ENCODE peak calls at places on chromosomes 6 and 20, in seven cellular contexts. One of them, this sample, is unnamed.

GRCh38 chr6:1390071-1390804 is 862 bp downstream of the FOXF2 start:
- DNase-seq in GM23338: peak; percentile 63
- DNase-seq in neural progenitor cell: peak; percentile 76
- DNase-seq in SK-N-SH: no peak
- DNase-seq in OCI-LY7: no peak
- DNase-seq in PC-3: no peak
- DNase-seq in HCT116: no peak
- DNase-seq in this sample: no peak

GRCh38 chr20:46838002-46838401 is 56.6 kb upstream of the EYA2 start:
- DNase-seq in GM23338: peak; percentile 71
- DNase-seq in neural progenitor cell: peak; percentile 11
- DNase-seq in SK-N-SH: no peak
- DNase-seq in OCI-LY7: no peak
- DNase-seq in PC-3: no peak
- DNase-seq in HCT116: no peak
- DNase-seq in this sample: peak; percentile 23

GRCh38 chr6:154754152-154754551 is 20.9 kb downstream of the SCAF8 start:
- DNase-seq in GM23338: no peak
- DNase-seq in neural progenitor cell: no peak
- DNase-seq in SK-N-SH: no peak
- DNase-seq in OCI-LY7: no peak
- DNase-seq in PC-3: no peak
- DNase-seq in HCT116: no peak
- DNase-seq in this sample: no peak

GRCh38 chr6:16450285-16450684 is 211.9 kb downstream of the GMPR start:
- DNase-seq in GM23338: no peak
- DNase-seq in neural progenitor cell: no peak
- DNase-seq in SK-N-SH: no peak
- DNase-seq in OCI-LY7: no peak
- DNase-seq in PC-3: no peak
- DNase-seq in HCT116: peak; percentile 38
- DNase-seq in this sample: peak; percentile 20

GRCh38 chr20:25009218-25010145 is 16.9 kb upstream of the APMAP start:
- DNase-seq in GM23338: no peak
- DNase-seq in neural progenitor cell: no peak
- DNase-seq in SK-N-SH: no peak
- DNase-seq in OCI-LY7: no peak
- DNase-seq in PC-3: no peak
- DNase-seq in HCT116: no peak
- DNase-seq in this sample: no peak

GRCh38 chr6:19515939-19516338 is 321.2 kb upstream of the ID4 start:
- DNase-seq in GM23338: no peak
- DNase-seq in neural progenitor cell: no peak
- DNase-seq in SK-N-SH: no peak
- DNase-seq in OCI-LY7: no peak
- DNase-seq in PC-3: no peak
- DNase-seq in HCT116: no peak
- DNase-seq in this sample: no peak

GRCh38 chr6:25582101-25582500 is 69.9 kb upstream of the SCGN start:
- DNase-seq in GM23338: no peak
- DNase-seq in neural progenitor cell: no peak
- DNase-seq in SK-N-SH: no peak
- DNase-seq in OCI-LY7: no peak
- DNase-seq in PC-3: peak; percentile 50
- DNase-seq in HCT116: no peak
- DNase-seq in this sample: peak; percentile 30

GRCh38 chr6:87297115-87297514 is 25.3 kb upstream of the SMIM8 start:
- DNase-seq in GM23338: no peak
- DNase-seq in neural progenitor cell: no peak
- DNase-seq in SK-N-SH: no peak
- DNase-seq in OCI-LY7: no peak
- DNase-seq in PC-3: no peak
- DNase-seq in HCT116: no peak
- DNase-seq in this sample: no peak

GRCh38 chr6:169890049-169890448 is 138.6 kb downstream of the ERMARD start:
- DNase-seq in GM23338: no peak
- DNase-seq in neural progenitor cell: no peak
- DNase-seq in SK-N-SH: peak; percentile 69
- DNase-seq in OCI-LY7: no peak
- DNase-seq in PC-3: no peak
- DNase-seq in HCT116: no peak
- DNase-seq in this sample: peak; percentile 32

GRCh38 chr6:168648240-168648639 is 207.3 kb downstream of the SMOC2 start:
- DNase-seq in GM23338: no peak
- DNase-seq in neural progenitor cell: no peak
- DNase-seq in SK-N-SH: peak; percentile 76
- DNase-seq in OCI-LY7: no peak
- DNase-seq in PC-3: no peak
- DNase-seq in HCT116: no peak
- DNase-seq in this sample: no peak

GRCh38 chr6:41200296-41200900 is 551 bp downstream of the TREML2 start:
- DNase-seq in GM23338: peak; percentile 35
- DNase-seq in neural progenitor cell: no peak
- DNase-seq in SK-N-SH: no peak
- DNase-seq in OCI-LY7: peak; percentile 73
- DNase-seq in PC-3: no peak
- DNase-seq in HCT116: no peak
- DNase-seq in this sample: no peak

GRCh38 chr6:14055541-14055940 is 62.0 kb upstream of the CD83 start:
- DNase-seq in GM23338: peak; percentile 41
- DNase-seq in neural progenitor cell: no peak
- DNase-seq in SK-N-SH: no peak
- DNase-seq in OCI-LY7: no peak
- DNase-seq in PC-3: peak; percentile 53
- DNase-seq in HCT116: no peak
- DNase-seq in this sample: no peak

GRCh38 chr20:2751868-2752630 is 48.4 kb downstream of the CPXM1 start:
- DNase-seq in GM23338: no peak
- DNase-seq in neural progenitor cell: peak; percentile 59
- DNase-seq in SK-N-SH: no peak
- DNase-seq in OCI-LY7: no peak
- DNase-seq in PC-3: peak; percentile 43
- DNase-seq in HCT116: no peak
- DNase-seq in this sample: peak; percentile 70

GRCh38 chr6:163098827-163099469 is 315.6 kb upstream of the QKI start:
- DNase-seq in GM23338: peak; percentile 12
- DNase-seq in neural progenitor cell: no peak
- DNase-seq in SK-N-SH: peak; percentile 17
- DNase-seq in OCI-LY7: no peak
- DNase-seq in PC-3: no peak
- DNase-seq in HCT116: no peak
- DNase-seq in this sample: no peak

GRCh38 chr6:155248021-155249001 is 15.5 kb upstream of the CLDN20 start:
- DNase-seq in GM23338: peak; percentile 83
- DNase-seq in neural progenitor cell: peak; percentile 74
- DNase-seq in SK-N-SH: peak; percentile 65
- DNase-seq in OCI-LY7: peak; percentile 63
- DNase-seq in PC-3: peak; percentile 32
- DNase-seq in HCT116: peak; percentile 21
- DNase-seq in this sample: peak; percentile 82

GRCh38 chr20:43040427-43040826 is 149.3 kb downstream of the PTPRT start:
- DNase-seq in GM23338: peak; percentile 1
- DNase-seq in neural progenitor cell: peak; percentile 85
- DNase-seq in SK-N-SH: no peak
- DNase-seq in OCI-LY7: peak; percentile 6
- DNase-seq in PC-3: peak; percentile 19
- DNase-seq in HCT116: no peak
- DNase-seq in this sample: peak; percentile 63

GRCh38 chr6:148272084-148272483 is 70.6 kb upstream of the SASH1 start:
- DNase-seq in GM23338: no peak
- DNase-seq in neural progenitor cell: no peak
- DNase-seq in SK-N-SH: no peak
- DNase-seq in OCI-LY7: no peak
- DNase-seq in PC-3: peak; percentile 12
- DNase-seq in HCT116: no peak
- DNase-seq in this sample: peak; percentile 40

DNA sequence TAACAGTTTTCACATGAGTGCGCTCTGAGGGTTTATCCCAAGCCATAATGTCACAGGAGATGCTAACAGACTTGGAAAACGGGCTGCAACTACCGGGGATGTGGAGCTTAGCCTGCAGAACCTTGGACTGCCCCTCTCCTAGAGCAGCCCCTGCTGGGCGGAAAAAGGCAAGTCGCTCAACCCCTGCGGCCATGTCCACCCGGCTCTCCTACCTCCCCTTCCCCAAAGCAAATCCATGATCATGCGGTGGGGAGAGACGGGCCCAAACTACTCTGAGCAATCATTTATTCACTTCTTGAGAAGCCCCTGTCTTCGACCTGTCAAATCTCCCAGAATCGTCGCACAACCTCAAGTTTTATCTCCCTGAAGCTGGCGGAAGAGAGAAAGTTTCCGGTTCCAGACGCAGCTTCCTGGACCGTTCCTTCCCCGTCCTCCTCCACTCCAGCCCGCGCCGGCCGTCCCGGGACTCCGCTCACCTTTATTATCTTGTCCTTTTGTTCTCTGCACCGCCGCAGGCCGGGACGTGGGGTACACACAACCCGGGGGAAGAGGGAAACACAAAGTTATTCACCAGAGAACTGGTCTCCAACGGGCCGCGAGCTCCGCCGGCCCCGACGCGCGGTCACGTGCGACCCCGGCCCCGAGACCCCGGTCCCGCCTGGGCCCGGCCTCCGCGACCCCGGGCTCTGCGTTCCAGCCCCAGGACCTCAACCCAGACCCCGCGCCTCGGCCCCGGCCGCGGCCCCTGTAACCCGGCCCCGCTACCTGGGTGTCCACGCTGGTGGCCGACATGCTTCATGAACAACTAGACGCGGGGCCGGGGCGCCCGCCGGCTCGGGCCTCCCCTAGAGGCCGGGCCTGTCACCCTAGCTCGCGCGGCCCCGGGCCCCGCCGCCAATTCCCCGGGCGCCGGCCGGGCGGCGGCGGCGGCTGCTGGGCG is 560 bp downstream of the YTHDF1 start:
- DNase-seq in GM23338: peak; percentile 78
- DNase-seq in neural progenitor cell: peak; percentile 54
- DNase-seq in SK-N-SH: peak; percentile 81
- DNase-seq in OCI-LY7: peak; percentile 37
- DNase-seq in PC-3: peak; percentile 53
- DNase-seq in HCT116: no peak
- DNase-seq in this sample: peak; percentile 76
- TF ChIP-seq CTCF in GM23338: peak; percentile 47
- TF ChIP-seq CTCF in neural progenitor cell: peak; percentile 44
- TF ChIP-seq CTCF in SK-N-SH: peak; percentile 60
- TF ChIP-seq CTCF in OCI-LY7: peak; percentile 55
- TF ChIP-seq CTCF in PC-3: peak; percentile 66
- TF ChIP-seq CTCF in HCT116: peak; percentile 64
- TF ChIP-seq CTCF in this sample: peak; percentile 45

DNA sequence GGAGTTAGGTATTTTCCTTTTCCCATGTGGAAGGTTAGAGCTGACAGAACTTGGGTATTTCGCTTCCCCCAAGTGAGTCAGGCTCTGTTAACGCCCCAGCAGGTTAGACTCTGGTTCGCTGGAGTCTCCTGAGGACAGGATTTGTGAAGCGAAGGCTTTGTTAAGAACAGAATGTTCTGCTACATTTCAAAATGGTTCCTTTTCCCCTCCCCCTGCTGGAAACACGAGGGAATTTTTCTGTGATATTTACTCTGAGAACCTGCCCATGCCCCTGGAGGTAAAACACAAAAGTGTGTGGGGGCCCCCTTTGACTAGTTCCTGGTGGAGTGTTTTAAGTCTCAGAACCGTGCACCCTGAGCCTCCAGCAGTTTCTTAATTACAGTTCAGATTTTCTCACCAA is 731.4 kb upstream of the CITED2 start:
- DNase-seq in GM23338: peak; percentile 73
- DNase-seq in neural progenitor cell: peak; percentile 55
- DNase-seq in SK-N-SH: peak; percentile 15
- DNase-seq in OCI-LY7: no peak
- DNase-seq in PC-3: peak; percentile 36
- DNase-seq in HCT116: peak; percentile 37
- DNase-seq in this sample: peak; percentile 43
- TF ChIP-seq EZH2phosphoT487 in GM23338: no peak
- TF ChIP-seq EZH2phosphoT487 in neural progenitor cell: no peak
- TF ChIP-seq EZH2phosphoT487 in SK-N-SH: no peak
- TF ChIP-seq EZH2phosphoT487 in OCI-LY7: no peak
- TF ChIP-seq EZH2phosphoT487 in PC-3: no peak
- TF ChIP-seq EZH2phosphoT487 in HCT116: no peak
- TF ChIP-seq EZH2phosphoT487 in this sample: no peak

GRCh38 chr6:129938242-129939020 is 77.3 kb upstream of the TMEM244 start:
- DNase-seq in GM23338: peak; percentile 11
- DNase-seq in neural progenitor cell: no peak
- DNase-seq in SK-N-SH: no peak
- DNase-seq in OCI-LY7: no peak
- DNase-seq in PC-3: peak; percentile 63
- DNase-seq in HCT116: no peak
- DNase-seq in this sample: no peak

GRCh38 chr6:129940454-129941195 is 77.8 kb upstream of the L3MBTL3 start:
- DNase-seq in GM23338: no peak
- DNase-seq in neural progenitor cell: no peak
- DNase-seq in SK-N-SH: no peak
- DNase-seq in OCI-LY7: no peak
- DNase-seq in PC-3: no peak
- DNase-seq in HCT116: no peak
- DNase-seq in this sample: no peak

GRCh38 chr6:129932321-129932720 is 71.2 kb upstream of the TMEM244 start:
- DNase-seq in GM23338: no peak
- DNase-seq in neural progenitor cell: no peak
- DNase-seq in SK-N-SH: no peak
- DNase-seq in OCI-LY7: no peak
- DNase-seq in PC-3: no peak
- DNase-seq in HCT116: no peak
- DNase-seq in this sample: no peak

DNA sequence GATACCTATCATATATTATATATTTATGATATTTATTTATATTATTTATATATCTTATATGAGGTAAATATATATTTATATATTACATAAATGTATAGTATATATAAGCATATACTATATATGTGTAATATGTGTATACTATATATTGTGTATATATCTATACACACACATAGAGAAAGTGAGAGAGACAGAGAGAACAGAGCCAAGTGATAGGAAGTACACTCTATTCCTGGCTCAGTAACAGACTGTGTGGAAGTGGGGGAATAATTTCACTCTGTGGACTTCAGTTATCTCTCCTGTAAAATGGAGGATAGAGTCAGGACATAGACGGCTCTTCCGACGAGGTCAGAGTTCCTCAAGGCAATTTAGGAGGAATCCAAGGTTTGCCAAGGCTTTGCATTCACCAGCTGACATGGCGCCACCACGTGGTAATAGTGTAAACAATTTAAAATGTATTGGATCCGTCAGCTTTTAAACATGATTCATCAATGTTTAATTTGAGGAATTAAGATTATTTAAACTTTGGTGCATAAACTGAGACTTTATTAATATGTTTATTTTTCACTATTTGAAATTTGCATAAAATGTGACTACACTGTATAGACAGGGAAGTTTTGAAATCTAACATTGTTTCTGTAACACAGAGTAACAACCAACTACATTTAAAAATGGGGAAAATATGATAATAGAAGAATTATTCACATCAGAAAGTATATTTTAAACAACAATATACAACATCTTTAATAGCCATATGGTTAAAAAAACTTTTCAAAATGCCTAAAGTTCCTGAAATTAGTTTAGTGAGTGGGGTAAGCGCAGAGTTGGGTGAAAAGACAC is 75.4 kb upstream of the TMEM244 start:
- DNase-seq in GM23338: peak; percentile 90
- DNase-seq in neural progenitor cell: peak; percentile 85
- DNase-seq in SK-N-SH: no peak
- DNase-seq in OCI-LY7: peak; percentile 61
- DNase-seq in PC-3: peak; percentile 77
- DNase-seq in HCT116: peak; percentile 81
- DNase-seq in this sample: peak; percentile 71
- TF ChIP-seq CTCF in GM23338: peak; percentile 84
- TF ChIP-seq CTCF in neural progenitor cell: peak; percentile 87
- TF ChIP-seq CTCF in SK-N-SH: peak; percentile 79
- TF ChIP-seq CTCF in OCI-LY7: peak; percentile 97
- TF ChIP-seq CTCF in PC-3: peak; percentile 71
- TF ChIP-seq CTCF in HCT116: peak; percentile 75
- TF ChIP-seq CTCF in this sample: peak; percentile 66

GRCh38 chr6:43608310-43608763 is 20.7 kb downstream of the GTPBP2 start:
- DNase-seq in GM23338: peak; percentile 92
- DNase-seq in neural progenitor cell: peak; percentile 84
- DNase-seq in SK-N-SH: peak; percentile 77
- DNase-seq in OCI-LY7: peak; percentile 62
- DNase-seq in PC-3: peak; percentile 86
- DNase-seq in HCT116: peak; percentile 73
- DNase-seq in this sample: peak; percentile 87
- TF ChIP-seq EZH2phosphoT487 in GM23338: no peak
- TF ChIP-seq EZH2phosphoT487 in neural progenitor cell: no peak
- TF ChIP-seq EZH2phosphoT487 in SK-N-SH: no peak
- TF ChIP-seq EZH2phosphoT487 in OCI-LY7: no peak
- TF ChIP-seq EZH2phosphoT487 in PC-3: no peak
- TF ChIP-seq EZH2phosphoT487 in HCT116: no peak
- TF ChIP-seq EZH2phosphoT487 in this sample: no peak